ENCODE peak calls at places on chromosomes 1 and 21, in ten cellular contexts. One of them, this sample, is unnamed.

GRCh38 chr21:42289926-42290325 is 25.3 kb downstream of the TFF3 start:
- DNase-seq in PC-3: no peak
- DNase-seq in dorsolateral prefrontal cortex: no peak
- DNase-seq in OCI-LY7: no peak
- DNase-seq in pancreas: no peak
- DNase-seq in brain microvascular endothelial cell: no peak
- DNase-seq in GM23338: no peak
- DNase-seq in ovary: no peak
- DNase-seq in CD4-positive, alpha-beta T cell: no peak
- DNase-seq in cardiac muscle cell: no peak
- DNase-seq in this sample: no peak

GRCh38 chr1:71438626-71439025 is 357.8 kb upstream of the ZRANB2 start:
- DNase-seq in cardiac muscle cell: no peak
- DNase-seq in OCI-LY7: no peak
- DNase-seq in dorsolateral prefrontal cortex: no peak
- DNase-seq in ovary: no peak
- DNase-seq in GM23338: peak; percentile 11
- DNase-seq in pancreas: no peak
- DNase-seq in CD4-positive, alpha-beta T cell: no peak
- DNase-seq in PC-3: no peak
- DNase-seq in brain microvascular endothelial cell: no peak
- DNase-seq in this sample: no peak

GRCh38 chr1:4689941-4690635 is 35.7 kb downstream of the AJAP1 start:
- DNase-seq in ovary: no peak
- DNase-seq in brain microvascular endothelial cell: no peak
- DNase-seq in OCI-LY7: no peak
- DNase-seq in pancreas: no peak
- DNase-seq in dorsolateral prefrontal cortex: no peak
- DNase-seq in GM23338: no peak
- DNase-seq in CD4-positive, alpha-beta T cell: no peak
- DNase-seq in cardiac muscle cell: no peak
- DNase-seq in PC-3: no peak
- DNase-seq in this sample: no peak

GRCh38 chr1:41718444-41719028 is 200.2 kb downstream of the HIVEP3 start:
- DNase-seq in GM23338: no peak
- DNase-seq in OCI-LY7: no peak
- DNase-seq in CD4-positive, alpha-beta T cell: no peak
- DNase-seq in brain microvascular endothelial cell: no peak
- DNase-seq in ovary: peak; percentile 46
- DNase-seq in pancreas: no peak
- DNase-seq in PC-3: no peak
- DNase-seq in dorsolateral prefrontal cortex: no peak
- DNase-seq in cardiac muscle cell: no peak
- DNase-seq in this sample: no peak

GRCh38 chr1:220631238-220631842 is 58.8 kb upstream of the C1orf115 start:
- DNase-seq in ovary: no peak
- DNase-seq in brain microvascular endothelial cell: no peak
- DNase-seq in dorsolateral prefrontal cortex: no peak
- DNase-seq in CD4-positive, alpha-beta T cell: no peak
- DNase-seq in OCI-LY7: no peak
- DNase-seq in pancreas: no peak
- DNase-seq in PC-3: peak; percentile 29
- DNase-seq in cardiac muscle cell: no peak
- DNase-seq in GM23338: no peak
- DNase-seq in this sample: no peak

GRCh38 chr1:99171126-99171813 is 93.0 kb upstream of the PLPPR4 start:
- DNase-seq in brain microvascular endothelial cell: no peak
- DNase-seq in PC-3: no peak
- DNase-seq in OCI-LY7: no peak
- DNase-seq in dorsolateral prefrontal cortex: no peak
- DNase-seq in ovary: no peak
- DNase-seq in CD4-positive, alpha-beta T cell: no peak
- DNase-seq in cardiac muscle cell: no peak
- DNase-seq in pancreas: no peak
- DNase-seq in GM23338: peak; percentile 49
- DNase-seq in this sample: no peak

GRCh38 chr1:204435246-204435885 is 23.7 kb upstream of the PPP1R15B start:
- DNase-seq in PC-3: no peak
- DNase-seq in CD4-positive, alpha-beta T cell: no peak
- DNase-seq in dorsolateral prefrontal cortex: no peak
- DNase-seq in brain microvascular endothelial cell: no peak
- DNase-seq in GM23338: no peak
- DNase-seq in cardiac muscle cell: no peak
- DNase-seq in OCI-LY7: no peak
- DNase-seq in ovary: no peak
- DNase-seq in pancreas: no peak
- DNase-seq in this sample: no peak

GRCh38 chr1:82227696-82228095 is 427.0 kb downstream of the ADGRL2 start:
- DNase-seq in PC-3: peak; percentile 27
- DNase-seq in GM23338: no peak
- DNase-seq in pancreas: no peak
- DNase-seq in OCI-LY7: no peak
- DNase-seq in cardiac muscle cell: no peak
- DNase-seq in brain microvascular endothelial cell: peak; percentile 21
- DNase-seq in dorsolateral prefrontal cortex: no peak
- DNase-seq in CD4-positive, alpha-beta T cell: no peak
- DNase-seq in ovary: no peak
- DNase-seq in this sample: peak; percentile 0

GRCh38 chr1:37734629-37735591 is 30.0 kb downstream of the EPHA10 start:
- DNase-seq in cardiac muscle cell: peak; percentile 23
- DNase-seq in OCI-LY7: no peak
- DNase-seq in pancreas: no peak
- DNase-seq in ovary: no peak
- DNase-seq in PC-3: no peak
- DNase-seq in CD4-positive, alpha-beta T cell: no peak
- DNase-seq in GM23338: peak; percentile 86
- DNase-seq in brain microvascular endothelial cell: no peak
- DNase-seq in dorsolateral prefrontal cortex: no peak
- DNase-seq in this sample: no peak

GRCh38 chr1:210323957-210324356 is 4.7 kb upstream of the HHAT start:
- DNase-seq in OCI-LY7: no peak
- DNase-seq in pancreas: no peak
- DNase-seq in CD4-positive, alpha-beta T cell: no peak
- DNase-seq in GM23338: no peak
- DNase-seq in dorsolateral prefrontal cortex: no peak
- DNase-seq in PC-3: no peak
- DNase-seq in ovary: no peak
- DNase-seq in brain microvascular endothelial cell: no peak
- DNase-seq in cardiac muscle cell: no peak
- DNase-seq in this sample: no peak

GRCh38 chr1:207018707-207019106 is 13.8 kb downstream of the C1orf116 start:
- DNase-seq in dorsolateral prefrontal cortex: no peak
- DNase-seq in cardiac muscle cell: no peak
- DNase-seq in ovary: no peak
- DNase-seq in OCI-LY7: no peak
- DNase-seq in CD4-positive, alpha-beta T cell: no peak
- DNase-seq in pancreas: no peak
- DNase-seq in GM23338: no peak
- DNase-seq in PC-3: peak; percentile 27
- DNase-seq in brain microvascular endothelial cell: no peak
- DNase-seq in this sample: no peak

GRCh38 chr1:205314986-205315618 is 6.4 kb downstream of the NUAK2 start:
- DNase-seq in brain microvascular endothelial cell: no peak
- DNase-seq in OCI-LY7: peak; percentile 68
- DNase-seq in pancreas: no peak
- DNase-seq in cardiac muscle cell: no peak
- DNase-seq in dorsolateral prefrontal cortex: no peak
- DNase-seq in CD4-positive, alpha-beta T cell: no peak
- DNase-seq in GM23338: no peak
- DNase-seq in PC-3: no peak
- DNase-seq in ovary: no peak
- DNase-seq in this sample: no peak

GRCh38 chr1:29453502-29454240 is 217.3 kb downstream of the PTPRU start:
- DNase-seq in CD4-positive, alpha-beta T cell: no peak
- DNase-seq in ovary: no peak
- DNase-seq in pancreas: no peak
- DNase-seq in OCI-LY7: peak; percentile 55
- DNase-seq in dorsolateral prefrontal cortex: no peak
- DNase-seq in PC-3: peak; percentile 62
- DNase-seq in cardiac muscle cell: peak; percentile 67
- DNase-seq in brain microvascular endothelial cell: peak; percentile 29
- DNase-seq in GM23338: peak; percentile 94
- DNase-seq in this sample: peak; percentile 5

GRCh38 chr21:20971296-20971921 is 26.8 kb upstream of the NCAM2 start:
- DNase-seq in cardiac muscle cell: peak; percentile 73
- DNase-seq in brain microvascular endothelial cell: peak; percentile 57
- DNase-seq in dorsolateral prefrontal cortex: peak; percentile 86
- DNase-seq in pancreas: no peak
- DNase-seq in GM23338: peak; percentile 84
- DNase-seq in PC-3: peak; percentile 62
- DNase-seq in CD4-positive, alpha-beta T cell: no peak
- DNase-seq in OCI-LY7: peak; percentile 2
- DNase-seq in ovary: no peak
- DNase-seq in this sample: no peak

DNA sequence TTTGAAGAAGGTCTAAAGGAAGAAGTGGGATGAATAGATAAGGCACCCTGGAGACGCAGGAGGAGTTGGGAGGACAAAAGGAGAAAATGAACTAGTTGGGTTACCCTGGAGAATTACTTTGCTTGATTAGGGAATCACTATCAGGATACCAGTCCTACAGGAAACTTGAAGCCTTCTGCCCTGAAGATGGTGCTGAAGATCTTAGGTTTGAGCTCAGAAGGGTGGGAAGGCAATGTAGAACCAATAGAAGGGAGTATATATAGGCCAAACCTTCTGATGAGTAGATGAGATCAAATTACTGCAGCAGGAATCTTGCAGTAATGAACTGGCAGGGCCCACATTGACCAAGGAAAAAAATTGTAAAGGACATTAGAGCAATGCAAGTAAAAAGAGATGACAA is 116.4 kb upstream of the CACYBP start:
- DNase-seq in cardiac muscle cell: no peak
- DNase-seq in CD4-positive, alpha-beta T cell: no peak
- DNase-seq in PC-3: peak; percentile 65
- DNase-seq in pancreas: no peak
- DNase-seq in GM23338: peak; percentile 47
- DNase-seq in brain microvascular endothelial cell: peak; percentile 14
- DNase-seq in OCI-LY7: no peak
- DNase-seq in dorsolateral prefrontal cortex: no peak
- DNase-seq in ovary: no peak
- DNase-seq in this sample: peak; percentile 37
- TF ChIP-seq CTCF in cardiac muscle cell: no peak
- TF ChIP-seq CTCF in CD4-positive, alpha-beta T cell: peak; percentile 8
- TF ChIP-seq CTCF in PC-3: peak; percentile 50
- TF ChIP-seq CTCF in pancreas: no peak
- TF ChIP-seq CTCF in GM23338: peak; percentile 29
- TF ChIP-seq CTCF in brain microvascular endothelial cell: peak; percentile 40
- TF ChIP-seq CTCF in OCI-LY7: peak; percentile 43
- TF ChIP-seq CTCF in dorsolateral prefrontal cortex: no peak
- TF ChIP-seq CTCF in ovary: no peak
- TF ChIP-seq CTCF in this sample: peak; percentile 17

GRCh38 chr1:150429805-150430204 is 57.4 kb upstream of the TARS2 start:
- DNase-seq in brain microvascular endothelial cell: no peak
- DNase-seq in OCI-LY7: peak; percentile 30
- DNase-seq in pancreas: no peak
- DNase-seq in GM23338: peak; percentile 48
- DNase-seq in CD4-positive, alpha-beta T cell: no peak
- DNase-seq in dorsolateral prefrontal cortex: no peak
- DNase-seq in PC-3: peak; percentile 49
- DNase-seq in cardiac muscle cell: peak; percentile 37
- DNase-seq in ovary: no peak
- DNase-seq in this sample: no peak
- TF ChIP-seq CTCF in brain microvascular endothelial cell: peak; percentile 37
- TF ChIP-seq CTCF in OCI-LY7: peak; percentile 68
- TF ChIP-seq CTCF in pancreas: no peak
- TF ChIP-seq CTCF in GM23338: peak; percentile 48
- TF ChIP-seq CTCF in CD4-positive, alpha-beta T cell: peak; percentile 54
- TF ChIP-seq CTCF in dorsolateral prefrontal cortex: no peak
- TF ChIP-seq CTCF in PC-3: peak; percentile 65
- TF ChIP-seq CTCF in cardiac muscle cell: peak; percentile 33
- TF ChIP-seq CTCF in ovary: no peak
- TF ChIP-seq CTCF in this sample: no peak

DNA sequence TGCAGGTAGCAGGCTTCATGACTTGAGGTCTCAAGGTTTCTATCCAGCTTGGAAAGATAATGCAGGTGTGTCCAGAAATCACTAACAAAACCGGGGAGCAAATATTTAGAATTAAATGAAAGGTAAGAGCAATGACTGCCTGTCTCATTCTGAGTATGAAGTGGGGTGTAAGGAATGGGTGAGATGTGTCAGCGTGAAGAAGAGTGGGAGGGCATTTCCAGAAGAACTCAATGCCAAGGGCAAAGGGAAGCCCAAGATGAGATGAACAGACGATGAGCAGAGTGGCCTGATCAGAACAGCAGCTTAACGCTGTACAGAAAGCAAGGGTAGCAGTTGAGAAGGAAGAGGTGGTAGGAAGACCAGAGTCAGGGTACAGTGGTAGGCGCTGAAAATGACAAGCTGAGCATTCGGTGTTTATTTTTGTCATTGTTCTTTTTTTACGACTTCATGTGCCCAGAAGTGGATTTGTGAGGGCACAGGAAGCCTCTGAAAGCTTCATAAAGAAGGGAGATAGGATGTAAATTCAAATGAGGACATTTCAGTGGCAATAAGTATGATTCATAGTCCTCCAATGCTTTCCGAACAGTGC is 190.6 kb downstream of the APP start:
- DNase-seq in CD4-positive, alpha-beta T cell: no peak
- DNase-seq in pancreas: no peak
- DNase-seq in PC-3: no peak
- DNase-seq in cardiac muscle cell: no peak
- DNase-seq in GM23338: no peak
- DNase-seq in dorsolateral prefrontal cortex: no peak
- DNase-seq in OCI-LY7: no peak
- DNase-seq in brain microvascular endothelial cell: no peak
- DNase-seq in ovary: no peak
- DNase-seq in this sample: no peak
- TF ChIP-seq CTCF in CD4-positive, alpha-beta T cell: no peak
- TF ChIP-seq CTCF in pancreas: no peak
- TF ChIP-seq CTCF in PC-3: no peak
- TF ChIP-seq CTCF in cardiac muscle cell: no peak
- TF ChIP-seq CTCF in GM23338: no peak
- TF ChIP-seq CTCF in dorsolateral prefrontal cortex: no peak
- TF ChIP-seq CTCF in OCI-LY7: no peak
- TF ChIP-seq CTCF in brain microvascular endothelial cell: no peak
- TF ChIP-seq CTCF in ovary: no peak
- TF ChIP-seq CTCF in this sample: no peak

DNA sequence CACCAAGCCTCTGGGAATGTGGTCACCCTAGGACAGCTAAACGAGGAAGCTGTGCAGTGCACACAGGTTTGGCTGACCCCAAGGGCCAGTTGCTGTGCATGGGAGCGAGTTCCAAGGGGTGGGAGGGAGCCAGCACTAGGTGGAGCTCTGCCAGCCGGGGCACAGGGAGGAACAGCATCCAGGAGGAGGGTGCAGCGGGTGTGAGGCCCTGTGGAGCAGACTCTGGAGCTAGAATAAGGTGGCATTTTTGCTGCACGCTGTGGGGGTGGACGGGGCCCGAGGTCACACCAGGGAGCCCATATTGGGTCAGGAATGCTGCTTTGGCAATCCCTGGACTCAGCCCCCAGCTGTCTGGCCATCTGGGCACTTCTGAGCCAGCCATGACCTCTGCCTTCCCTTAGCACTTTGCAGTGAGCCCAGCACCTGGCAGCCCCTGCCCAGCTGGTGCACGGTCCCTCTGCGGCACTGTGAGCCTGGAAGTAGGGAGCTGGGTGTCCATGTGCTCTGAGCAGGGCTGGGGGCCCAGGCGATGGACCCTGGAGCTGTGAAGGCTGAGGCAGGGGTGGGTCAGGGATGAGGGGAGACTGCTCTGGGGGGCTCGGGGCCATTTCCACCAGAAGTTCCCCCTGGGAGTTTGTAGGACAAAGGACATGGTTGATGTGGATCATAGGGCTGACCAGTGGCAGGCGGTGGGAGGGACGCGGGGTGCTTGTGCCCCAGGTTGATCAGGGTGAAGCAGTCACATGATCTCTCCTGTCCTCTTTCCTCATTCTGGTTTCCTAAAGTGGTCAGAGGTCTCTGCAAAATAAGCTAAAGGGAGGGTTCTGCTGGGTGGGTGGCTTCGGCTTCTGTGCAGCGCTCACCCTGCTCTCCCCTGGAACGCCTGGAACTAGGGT is 8.9 kb downstream of the PDXK start:
- DNase-seq in dorsolateral prefrontal cortex: no peak
- DNase-seq in OCI-LY7: no peak
- DNase-seq in ovary: peak; percentile 71
- DNase-seq in CD4-positive, alpha-beta T cell: no peak
- DNase-seq in pancreas: peak; percentile 81
- DNase-seq in PC-3: peak; percentile 56
- DNase-seq in cardiac muscle cell: no peak
- DNase-seq in GM23338: no peak
- DNase-seq in brain microvascular endothelial cell: no peak
- DNase-seq in this sample: no peak
- TF ChIP-seq CTCF in dorsolateral prefrontal cortex: no peak
- TF ChIP-seq CTCF in OCI-LY7: peak; percentile 50
- TF ChIP-seq CTCF in ovary: no peak
- TF ChIP-seq CTCF in CD4-positive, alpha-beta T cell: no peak
- TF ChIP-seq CTCF in pancreas: no peak
- TF ChIP-seq CTCF in PC-3: peak; percentile 58
- TF ChIP-seq CTCF in cardiac muscle cell: peak; percentile 13
- TF ChIP-seq CTCF in GM23338: peak; percentile 25
- TF ChIP-seq CTCF in brain microvascular endothelial cell: peak; percentile 46
- TF ChIP-seq CTCF in this sample: peak; percentile 10